ENCODE peak calls at places on chromosomes 12 and 14, in eight cellular contexts. Y is astrocyte, H is fibroblast of the aortic adventitia, U is choroid plexus epithelial cell, O is AG09309, N is fibroblast of mammary gland, B is mesothelial cell of epicardium, A is mucosa of descending colon. I is an unnamed sample.

GRCh38 chr12:6941267-6941666 is 2.3 kb upstream of the RNU7-1 start:
- DNase-seq in U (no peak), N (no peak), H (no peak), B (no peak), O (no peak), Y (no peak), A (no peak), I (no peak)

GRCh38 chr12:100450726-100451125 is 22.9 kb upstream of the NR1H4 start:
- DNase-seq in A (no peak), Y (no peak), U (peak; percentile 48), B (no peak), N (peak; percentile 11), O (no peak), H (peak; percentile 4), I (peak; percentile 18)

GRCh38 chr14:96038558-96038919 is 623 bp upstream of the C14orf132 start:
- DNase-seq in O (no peak), A (no peak), U (no peak), N (peak; percentile 5), B (no peak), H (no peak), Y (no peak), I (no peak)

GRCh38 chr12:104957388-104958008 is 592 bp downstream of the SLC41A2 start:
- DNase-seq in A (peak; percentile 49), N (no peak), U (no peak), Y (no peak), O (no peak), H (no peak), B (no peak), I (no peak)

GRCh38 chr14:52298795-52299194 is 15.3 kb upstream of the PTGER2 start:
- DNase-seq in Y (no peak), O (no peak), A (no peak), U (no peak), B (no peak), H (no peak), N (no peak), I (no peak)

GRCh38 chr12:116313194-116313910 is 35.9 kb upstream of the MED13L start:
- DNase-seq in B (no peak), U (no peak), O (no peak), A (no peak), N (peak; percentile 50), Y (no peak), H (peak; percentile 55), I (no peak)

GRCh38 chr12:107607464-107608392 is 77.9 kb upstream of the PWP1 start:
- DNase-seq in H (peak; percentile 81), B (peak; percentile 90), Y (peak; percentile 29), A (peak; percentile 86), U (peak; percentile 86), O (peak; percentile 20), N (peak; percentile 72), I (peak; percentile 89)

GRCh38 chr14:93281937-93282336 is 50.9 kb downstream of the BTBD7 start:
- DNase-seq in A (no peak), N (no peak), Y (peak; percentile 53), O (no peak), H (peak; percentile 16), U (peak; percentile 51), B (no peak), I (no peak)

GRCh38 chr12:47794679-47795078 is 21.6 kb downstream of the SLC48A1 start:
- DNase-seq in O (no peak), H (no peak), A (no peak), Y (no peak), U (no peak), N (no peak), B (no peak), I (no peak)

GRCh38 chr12:58104443-58104842 is 163.1 kb downstream of the ATP23 start:
- DNase-seq in U (no peak), B (no peak), Y (no peak), H (no peak), A (no peak), O (no peak), N (no peak), I (no peak)

GRCh38 chr12:466039-466438 is 6.3 kb downstream of the B4GALNT3 start:
- DNase-seq in H (peak; percentile 15), N (no peak), B (no peak), Y (no peak), A (peak; percentile 67), O (no peak), U (no peak), I (no peak)

GRCh38 chr12:72264548-72265175 is 7.5 kb upstream of the TRHDE start:
- DNase-seq in N (peak; percentile 16), H (peak; percentile 16), O (no peak), A (no peak), Y (no peak), B (no peak), U (peak; percentile 61), I (no peak)

DNA sequence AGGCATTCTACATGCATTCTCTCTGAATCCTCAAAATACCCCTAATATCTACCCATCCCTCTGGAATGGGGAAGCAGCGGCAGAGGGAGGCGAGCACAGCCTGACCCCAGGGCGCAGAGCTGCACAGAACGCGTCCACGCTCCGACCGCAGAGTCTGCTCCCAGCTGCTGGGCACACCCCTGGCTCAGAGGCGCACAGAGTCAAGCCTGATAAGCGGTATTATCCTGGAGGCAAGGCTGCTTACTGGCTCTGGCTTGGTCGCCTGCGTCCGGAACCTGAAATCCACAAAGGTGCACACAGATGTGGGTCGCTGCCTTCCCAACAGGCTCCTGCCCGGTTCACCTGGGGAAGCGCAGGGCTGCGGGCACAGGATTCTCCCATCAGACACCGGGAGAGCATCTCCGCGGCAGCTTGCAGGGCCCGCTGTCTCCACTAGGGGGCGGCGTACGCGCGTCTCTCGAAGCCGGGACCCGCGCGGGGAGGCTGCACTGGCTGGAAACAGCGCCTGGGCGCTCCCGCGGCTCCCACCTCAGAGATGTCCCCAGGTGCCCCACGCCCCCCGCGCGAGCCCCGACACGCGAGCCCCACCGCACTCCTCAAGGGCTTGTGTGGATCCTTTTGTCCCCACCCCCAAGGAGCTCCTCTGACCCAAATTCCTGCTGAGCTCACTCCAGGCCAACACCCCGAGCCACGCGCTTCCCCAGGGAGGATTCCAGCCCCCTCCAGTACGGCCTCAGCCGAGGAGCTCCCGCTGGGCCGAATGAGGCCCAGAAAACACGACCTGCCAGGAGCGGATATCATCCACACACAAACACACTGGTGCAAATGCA is 120.1 kb upstream of the FZD10 start:
- DNase-seq in Y (no peak), A (peak; percentile 47), H (no peak), U (no peak), B (peak; percentile 87), N (no peak), O (no peak), I (no peak)
- TF ChIP-seq CTCF in Y (no peak), A (peak; percentile 54), H (no peak), U (peak; percentile 23), B (peak; percentile 97), N (no peak), O (no peak), I (peak; percentile 28)

GRCh38 chr14:38605193-38606114 is 349.6 kb upstream of the CLEC14A start:
- DNase-seq in B (no peak), H (no peak), O (no peak), U (peak; percentile 7), N (no peak), Y (no peak), A (no peak), I (no peak)
- TF ChIP-seq CTCF in B (no peak), H (no peak), O (peak; percentile 25), U (no peak), N (peak; percentile 23), Y (peak; percentile 25), A (no peak), I (no peak)

GRCh38 chr14:75005357-75005756 is 2.6 kb downstream of the EIF2B2 start:
- DNase-seq in U (no peak), B (no peak), Y (no peak), A (no peak), N (no peak), O (no peak), H (no peak), I (no peak)

GRCh38 chr14:75003250-75004027 is 718 bp downstream of the EIF2B2 start:
- DNase-seq in H (no peak), O (no peak), B (peak; percentile 39), N (no peak), Y (no peak), U (no peak), A (peak; percentile 17), I (no peak)

GRCh38 chr14:75001899-75002298 is 822 bp upstream of the EIF2B2 start:
- DNase-seq in A (no peak), U (no peak), N (no peak), Y (no peak), O (no peak), H (no peak), B (no peak), I (no peak)

GRCh38 chr14:75001261-75001660 is 1.5 kb upstream of the EIF2B2 start:
- DNase-seq in O (no peak), N (no peak), H (no peak), U (no peak), A (no peak), Y (no peak), B (no peak), I (no peak)

GRCh38 chr14:75002392-75003249 is at the start of gene EIF2B2:
- DNase-seq in A (peak; percentile 99), U (peak; percentile 97), H (peak; percentile 93), Y (peak; percentile 89), B (peak; percentile 98), N (peak; percentile 91), O (peak; percentile 72), I (peak; percentile 98)
- TF ChIP-seq CTCF in A (no peak), U (no peak), H (peak; percentile 15), Y (no peak), B (no peak), N (no peak), O (peak; percentile 8), I (no peak)

GRCh38 chr12:48978741-48979601 is 849 bp downstream of the WNT1 start:
- DNase-seq in H (no peak), O (no peak), U (no peak), B (no peak), A (no peak), N (no peak), Y (no peak), I (no peak)

GRCh38 chr12:48977290-48978281 is 536 bp upstream of the WNT1 start:
- DNase-seq in A (peak; percentile 78), B (peak; percentile 76), O (no peak), N (peak; percentile 65), U (peak; percentile 38), Y (peak; percentile 46), H (no peak), I (peak; percentile 69)

GRCh38 chr12:48980389-48980952 is 2.3 kb downstream of the WNT1 start:
- DNase-seq in B (no peak), H (no peak), A (peak; percentile 58), O (no peak), Y (no peak), U (no peak), N (no peak), I (no peak)

GRCh38 chr12:48979602-48980388 is 1.7 kb downstream of the WNT1 start:
- DNase-seq in H (no peak), Y (no peak), N (no peak), U (no peak), O (no peak), B (no peak), A (no peak), I (no peak)

DNA sequence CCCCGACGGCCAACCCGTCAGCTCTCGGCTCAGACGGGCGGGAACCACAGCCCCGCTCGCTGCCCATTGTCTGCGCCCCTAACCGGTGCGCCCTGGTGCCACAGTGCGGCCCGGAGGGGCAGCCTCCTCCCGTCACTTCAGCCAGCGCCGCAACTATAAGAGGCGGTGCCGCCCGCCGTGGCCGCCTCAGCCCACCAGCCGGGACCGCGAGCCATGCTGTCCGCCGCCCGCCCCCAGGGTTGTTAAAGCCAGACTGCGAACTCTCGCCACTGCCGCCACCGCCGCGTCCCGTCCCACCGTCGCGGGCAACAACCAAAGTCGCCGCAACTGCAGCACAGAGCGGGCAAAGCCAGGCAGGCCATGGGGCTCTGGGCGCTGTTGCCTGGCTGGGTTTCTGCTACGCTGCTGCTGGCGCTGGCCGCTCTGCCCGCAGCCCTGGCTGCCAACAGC is at the start of gene WNT1:
- DNase-seq in U (no peak), O (no peak), Y (no peak), H (no peak), N (no peak), A (no peak), B (no peak), I (no peak)
- TF ChIP-seq CTCF in U (no peak), O (no peak), Y (no peak), H (no peak), N (no peak), A (no peak), B (peak; percentile 61), I (no peak)

I was measured in Calu3.